ENCODE peak calls at places on chromosomes 4 and X, in four cellular contexts. T is RCC 7860; S is neural progenitor cell; J is stimulated activated naive CD4-positive, alpha-beta T cell. E is an unnamed sample.

GRCh38 chr4:40736910-40737309 is 12.8 kb upstream of the NSUN7 start:
- DNase-seq in S (peak), J (no peak), T (no peak), E (no peak)

GRCh38 chrX:108121291-108121690 is 29.7 kb downstream of the ATG4A start:
- DNase-seq in S (no peak), J (no peak), T (no peak), E (no peak)

GRCh38 chr4:112277220-112277619 is 8.5 kb downstream of the TIFA start:
- DNase-seq in T (no peak), S (no peak), J (no peak), E (no peak)

GRCh38 chrX:107753186-107753585 is 22.4 kb downstream of the TSC22D3 start:
- DNase-seq in T (no peak), J (no peak), S (no peak), E (no peak)

GRCh38 chrX:150334998-150335397 is 28.1 kb upstream of the MAMLD1 start:
- DNase-seq in J (no peak), T (no peak), S (no peak), E (no peak)

GRCh38 chr4:159779716-159780115 is 676.8 kb downstream of the RAPGEF2 start:
- DNase-seq in T (no peak), S (no peak), J (no peak), E (no peak)

GRCh38 chrX:23792861-23793553 is 10.0 kb downstream of the SAT1 start:
- DNase-seq in J (no peak), T (no peak), S (peak), E (no peak)

GRCh38 chrX:138886769-138887168 is 175.3 kb upstream of the FGF13 start:
- DNase-seq in T (no peak), J (no peak), S (no peak), E (peak)

GRCh38 chr4:6929735-6930464 is 20.3 kb downstream of the TBC1D14 start:
- DNase-seq in T (no peak), S (peak), J (no peak), E (no peak)

GRCh38 chr4:138007572-138007971 is 234.6 kb downstream of the SLC7A11 start:
- DNase-seq in J (no peak), S (peak), T (no peak), E (no peak)

GRCh38 chr4:41471672-41472071 is 66.3 kb upstream of the LIMCH1 start:
- DNase-seq in J (no peak), S (no peak), T (no peak), E (no peak)

GRCh38 chrX:32472364-32472763 is 739.0 kb downstream of the DMD start:
- DNase-seq in J (no peak), T (no peak), S (no peak), E (no peak)

GRCh38 chrX:7263330-7263729 is 115.4 kb upstream of the PUDP start:
- DNase-seq in T (no peak), S (no peak), J (no peak), E (no peak)

GRCh38 chrX:150253946-150254615 is 109.0 kb upstream of the MAMLD1 start:
- DNase-seq in S (no peak), J (no peak), T (no peak), E (no peak)

GRCh38 chrX:112555831-112556230 is 123.9 kb downstream of the LHFPL1 start:
- DNase-seq in T (no peak), S (no peak), J (no peak), E (no peak)

GRCh38 chrX:120559799-120560198 is 963 bp downstream of the CUL4B start:
- DNase-seq in T (no peak), S (peak), J (no peak), E (no peak)

GRCh38 chrX:123184199-123184857 is at the start of gene GRIA3:
- DNase-seq in T (no peak), J (no peak), S (peak), E (no peak)

GRCh38 chrX:56233682-56234081 is 1.5 kb downstream of the KLF8 start:
- DNase-seq in S (peak), J (no peak), T (no peak), E (peak)

GRCh38 chr4:180091710-180092109 is 2151.5 kb upstream of the TENM3 start:
- DNase-seq in J (no peak), T (no peak), S (no peak), E (no peak)

GRCh38 chr4:32417113-32417704 is 1697.0 kb downstream of the PCDH7 start:
- DNase-seq in S (no peak), T (no peak), J (no peak), E (no peak)

GRCh38 chr4:47650584-47651130 is 165.6 kb downstream of the ATP10D start:
- DNase-seq in T (no peak), J (no peak), S (no peak), E (no peak)

GRCh38 chr4:113878718-113879117 is 100.7 kb downstream of the ARSJ start:
- DNase-seq in T (peak), S (peak), J (no peak), E (peak)

GRCh38 chrX:66012094-66012534 is 27.8 kb downstream of the VSIG4 start:
- DNase-seq in J (no peak), S (no peak), T (no peak), E (no peak)

GRCh38 chr4:61068745-61069144 is 131.4 kb upstream of the ADGRL3 start:
- DNase-seq in T (no peak), J (no peak), S (no peak), E (no peak)

GRCh38 chrX:80808854-80809493 is 703 bp downstream of the BRWD3 start:
- DNase-seq in S (peak), J (peak), T (no peak), E (no peak)

GRCh38 chr4:54930226-54930625 is 195.2 kb downstream of the KDR start:
- DNase-seq in S (no peak), J (no peak), T (no peak), E (peak)

GRCh38 chr4:4602468-4602867 is 60.6 kb upstream of the STX18 start:
- DNase-seq in S (no peak), J (no peak), T (no peak), E (no peak)

GRCh38 chrX:24876782-24877315 is 138.9 kb downstream of the ARX start:
- DNase-seq in S (peak), J (no peak), T (no peak), E (no peak)

GRCh38 chr4:42519803-42520417 is 122.6 kb downstream of the SHISA3 start:
- DNase-seq in T (peak), J (peak), S (peak), E (no peak)

GRCh38 chr4:23388699-23389395 is 501.0 kb downstream of the PPARGC1A start:
- DNase-seq in J (no peak), S (no peak), T (no peak), E (no peak)

GRCh38 chr4:148735432-148736155 is 293.4 kb upstream of the NR3C2 start:
- DNase-seq in J (no peak), T (no peak), S (no peak), E (no peak)

GRCh38 chrX:97260679-97261078 is 377.0 kb downstream of the RPA4 start:
- DNase-seq in J (no peak), S (no peak), T (no peak), E (no peak)

GRCh38 chrX:129940721-129941120 is 34.8 kb downstream of the UTP14A start:
- DNase-seq in T (no peak), J (no peak), S (no peak), E (no peak)

GRCh38 chr4:120156115-120156718 is 89.6 kb upstream of the MAD2L1 start:
- DNase-seq in J (peak), T (peak), S (peak), E (peak)